ENCODE peak calls at places on chromosomes 3 and 15, in four cellular contexts. One of them, this sample, is unnamed.

GRCh38 chr3:134334231-134334900 is 39.9 kb downstream of the AMOTL2 start:
- DNase-seq in right lobe of liver: no peak
- DNase-seq in GM12864: no peak
- DNase-seq in psoas muscle: no peak
- DNase-seq in this sample: no peak

GRCh38 chr15:80309769-80310384 is 57.9 kb upstream of the CTXND1 start:
- DNase-seq in GM12864: no peak
- DNase-seq in psoas muscle: no peak
- DNase-seq in right lobe of liver: no peak
- DNase-seq in this sample: no peak

GRCh38 chr3:150135321-150135721 is 164.6 kb upstream of the PFN2 start:
- DNase-seq in psoas muscle: no peak
- DNase-seq in GM12864: no peak
- DNase-seq in right lobe of liver: no peak
- DNase-seq in this sample: no peak

GRCh38 chr3:136938334-136938733 is 19.4 kb upstream of the IL20RB start:
- DNase-seq in GM12864: no peak
- DNase-seq in right lobe of liver: no peak
- DNase-seq in psoas muscle: no peak
- DNase-seq in this sample: no peak

GRCh38 chr3:53708001-53708621 is 138.1 kb downstream of the CHDH start:
- DNase-seq in GM12864: no peak
- DNase-seq in psoas muscle: no peak
- DNase-seq in right lobe of liver: peak; percentile 82
- DNase-seq in this sample: no peak

GRCh38 chr15:25905140-25905539 is 42.0 kb upstream of the ATP10A start:
- DNase-seq in right lobe of liver: no peak
- DNase-seq in psoas muscle: peak; percentile 50
- DNase-seq in GM12864: no peak
- DNase-seq in this sample: no peak

GRCh38 chr3:149808209-149808829 is 4.7 kb upstream of the RNF13 start:
- DNase-seq in GM12864: no peak
- DNase-seq in psoas muscle: peak; percentile 57
- DNase-seq in right lobe of liver: peak; percentile 61
- DNase-seq in this sample: peak; percentile 58

GRCh38 chr3:4712109-4712508 is 219.0 kb downstream of the ITPR1 start:
- DNase-seq in psoas muscle: no peak
- DNase-seq in GM12864: no peak
- DNase-seq in right lobe of liver: no peak
- DNase-seq in this sample: no peak

GRCh38 chr3:147237991-147238390 is 168.4 kb downstream of the ZIC4 start:
- DNase-seq in right lobe of liver: no peak
- DNase-seq in psoas muscle: no peak
- DNase-seq in GM12864: no peak
- DNase-seq in this sample: no peak

GRCh38 chr3:11282250-11283125 is 10.3 kb downstream of the ATG7 start:
- DNase-seq in GM12864: no peak
- DNase-seq in psoas muscle: peak; percentile 45
- DNase-seq in right lobe of liver: no peak
- DNase-seq in this sample: no peak

GRCh38 chr3:149299938-149300791 is 33.3 kb downstream of the TM4SF18 start:
- DNase-seq in GM12864: peak; percentile 15
- DNase-seq in psoas muscle: peak; percentile 28
- DNase-seq in right lobe of liver: no peak
- DNase-seq in this sample: no peak

GRCh38 chr3:25426408-25426807 is 1.7 kb upstream of the RARB start:
- DNase-seq in psoas muscle: no peak
- DNase-seq in right lobe of liver: no peak
- DNase-seq in GM12864: no peak
- DNase-seq in this sample: no peak

GRCh38 chr15:73822998-73823397 is 50.4 kb upstream of the TBC1D21 start:
- DNase-seq in psoas muscle: no peak
- DNase-seq in GM12864: no peak
- DNase-seq in right lobe of liver: no peak
- DNase-seq in this sample: no peak

DNA sequence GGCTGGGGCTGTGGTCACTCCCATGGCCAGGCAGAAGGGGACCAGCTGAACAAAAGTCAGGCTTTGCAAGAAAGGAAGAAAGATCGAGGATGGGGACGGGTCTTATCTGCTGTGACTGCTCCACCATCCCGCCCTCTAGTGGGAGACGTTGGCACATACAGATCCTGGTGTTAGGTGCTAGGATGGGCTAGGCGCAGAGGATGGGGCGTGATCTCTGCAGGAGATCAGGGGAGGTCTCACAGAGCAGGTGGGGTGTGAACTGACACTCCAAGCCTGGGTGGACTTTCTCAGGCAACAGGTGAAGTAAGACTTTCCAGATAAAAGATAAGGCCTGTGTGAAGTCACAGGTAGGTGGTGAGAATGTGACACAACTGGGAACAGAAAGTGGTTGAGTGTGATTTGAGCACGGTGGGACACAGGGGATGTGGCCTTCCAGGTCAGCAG is 141.9 kb upstream of the SMAD3 start:
- DNase-seq in psoas muscle: no peak
- DNase-seq in GM12864: no peak
- DNase-seq in right lobe of liver: no peak
- DNase-seq in this sample: peak; percentile 16
- TF ChIP-seq CTCF in psoas muscle: no peak
- TF ChIP-seq CTCF in GM12864: peak; percentile 60
- TF ChIP-seq CTCF in right lobe of liver: peak; percentile 38
- TF ChIP-seq CTCF in this sample: peak; percentile 31

GRCh38 chr3:15148614-15149013 is 49.7 kb upstream of the RBSN start:
- DNase-seq in right lobe of liver: no peak
- DNase-seq in GM12864: no peak
- DNase-seq in psoas muscle: peak; percentile 9
- DNase-seq in this sample: no peak
- TF ChIP-seq CTCF in right lobe of liver: no peak
- TF ChIP-seq CTCF in GM12864: no peak
- TF ChIP-seq CTCF in psoas muscle: no peak
- TF ChIP-seq CTCF in this sample: no peak

GRCh38 chr3:13555753-13556152 is 6.8 kb downstream of the FBLN2 start:
- DNase-seq in GM12864: no peak
- DNase-seq in psoas muscle: no peak
- DNase-seq in right lobe of liver: no peak
- DNase-seq in this sample: no peak

GRCh38 chr3:13557417-13557816 is 8.5 kb downstream of the FBLN2 start:
- DNase-seq in right lobe of liver: no peak
- DNase-seq in psoas muscle: no peak
- DNase-seq in GM12864: no peak
- DNase-seq in this sample: no peak

GRCh38 chr3:13557926-13558325 is 9.0 kb downstream of the FBLN2 start:
- DNase-seq in GM12864: no peak
- DNase-seq in psoas muscle: no peak
- DNase-seq in right lobe of liver: no peak
- DNase-seq in this sample: no peak

GRCh38 chr3:13556937-13557336 is 8.0 kb downstream of the FBLN2 start:
- DNase-seq in psoas muscle: no peak
- DNase-seq in right lobe of liver: no peak
- DNase-seq in GM12864: no peak
- DNase-seq in this sample: no peak

GRCh38 chr3:13556214-13556613 is 7.3 kb downstream of the FBLN2 start:
- DNase-seq in psoas muscle: no peak
- DNase-seq in right lobe of liver: no peak
- DNase-seq in GM12864: no peak
- DNase-seq in this sample: no peak
- TF ChIP-seq CTCF in psoas muscle: no peak
- TF ChIP-seq CTCF in right lobe of liver: no peak
- TF ChIP-seq CTCF in GM12864: no peak
- TF ChIP-seq CTCF in this sample: no peak

DNA sequence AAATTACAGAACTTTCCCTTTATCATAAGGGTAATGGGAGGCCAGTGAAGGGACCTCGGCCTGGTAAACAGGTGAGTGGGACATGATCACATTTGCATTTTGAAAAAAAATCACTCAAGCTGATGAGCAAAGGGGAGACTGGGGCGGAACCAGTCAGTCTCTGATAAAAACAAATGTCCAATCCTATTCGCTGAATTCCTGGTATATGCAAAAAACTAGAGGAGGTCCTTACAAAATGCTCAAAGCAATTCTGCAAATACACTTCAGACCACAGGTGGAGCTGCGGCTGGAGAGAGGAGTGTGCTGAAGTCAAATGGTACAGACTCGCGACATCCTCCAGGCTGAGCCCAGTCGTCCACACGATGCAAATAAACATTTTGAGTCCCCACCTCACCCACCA is 166.7 kb downstream of the FOXP1 start:
- DNase-seq in GM12864: no peak
- DNase-seq in right lobe of liver: no peak
- DNase-seq in psoas muscle: no peak
- DNase-seq in this sample: no peak
- TF ChIP-seq CTCF in GM12864: peak; percentile 25
- TF ChIP-seq CTCF in right lobe of liver: no peak
- TF ChIP-seq CTCF in psoas muscle: no peak
- TF ChIP-seq CTCF in this sample: no peak

DNA sequence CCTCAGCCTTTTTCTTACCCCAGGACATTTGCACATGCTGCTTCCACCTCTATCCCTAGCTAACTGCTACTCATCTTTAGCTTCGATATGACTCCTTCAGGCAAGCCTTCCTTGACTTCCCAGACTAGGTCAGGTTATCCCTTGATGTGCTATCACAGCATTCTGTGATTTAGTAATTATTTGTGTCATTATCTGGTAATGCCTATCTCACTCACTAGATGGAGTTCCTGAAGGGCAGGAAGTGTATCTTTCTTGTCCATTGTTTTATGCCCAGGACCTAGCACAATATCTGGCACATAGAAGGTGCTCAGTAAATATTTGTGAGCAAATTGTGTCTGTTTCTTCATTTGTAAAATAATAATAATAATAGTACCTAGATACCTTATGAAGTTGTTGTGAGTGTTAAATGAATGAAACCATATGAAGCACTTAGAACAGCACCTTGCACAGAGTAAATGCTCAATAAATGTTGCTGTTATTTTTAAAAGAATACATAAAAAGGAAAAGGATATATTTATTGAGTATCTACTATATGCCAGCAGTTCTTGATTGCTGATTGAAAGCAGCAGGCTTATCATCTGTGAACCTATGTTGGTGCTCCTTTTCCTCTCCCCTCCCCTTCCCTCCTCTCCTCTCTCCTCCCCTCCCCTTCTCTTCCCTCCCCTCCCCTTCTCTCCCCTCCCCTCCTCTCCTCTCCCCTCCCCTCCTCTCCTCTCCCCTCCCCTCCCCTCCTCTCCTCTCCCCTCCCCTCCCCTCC is 31.5 kb downstream of the SQOR start:
- DNase-seq in right lobe of liver: no peak
- DNase-seq in psoas muscle: no peak
- DNase-seq in GM12864: no peak
- DNase-seq in this sample: no peak
- TF ChIP-seq CTCF in right lobe of liver: no peak
- TF ChIP-seq CTCF in psoas muscle: no peak
- TF ChIP-seq CTCF in GM12864: no peak
- TF ChIP-seq CTCF in this sample: no peak

GRCh38 chr3:131053021-131053420 is 26.3 kb downstream of the NEK11 start:
- DNase-seq in GM12864: no peak
- DNase-seq in psoas muscle: no peak
- DNase-seq in right lobe of liver: no peak
- DNase-seq in this sample: no peak
- TF ChIP-seq CTCF in GM12864: peak; percentile 8
- TF ChIP-seq CTCF in psoas muscle: peak; percentile 22
- TF ChIP-seq CTCF in right lobe of liver: peak; percentile 34
- TF ChIP-seq CTCF in this sample: no peak

This sample was measured in GM20000.